ENCODE peak calls at places on chromosomes 1 and 21, in seven cellular contexts. U is GM12864, B is foreskin keratinocyte, S is lower leg skin, H is NB4, J is left lung, T is heart right ventricle. Z is an unnamed sample.

GRCh38 chr1:173418107-173418985 is 58.8 kb upstream of the PRDX6 start:
- DNase-seq in H (no peak), J (no peak), B (no peak), U (no peak), S (no peak), T (no peak), Z (no peak)

GRCh38 chr1:51901151-51901550 is 22.6 kb upstream of the NRDC start:
- DNase-seq in B (no peak), U (no peak), J (no peak), S (no peak), T (no peak), H (no peak), Z (no peak)

GRCh38 chr1:93907718-93908117 is 1.5 kb downstream of the GCLM start:
- DNase-seq in S (no peak), T (peak), B (peak), U (no peak), H (peak), J (no peak), Z (no peak)

GRCh38 chr1:86352096-86352495 is 44.0 kb downstream of the ODF2L start:
- DNase-seq in H (no peak), U (no peak), B (peak), J (no peak), S (no peak), T (no peak), Z (no peak)

GRCh38 chr1:211606914-211607751 is 28.2 kb upstream of the SLC30A1 start:
- DNase-seq in B (no peak), J (no peak), H (peak), T (no peak), S (no peak), U (peak), Z (no peak)

GRCh38 chr21:43789276-43790052 is at the start of gene RRP1:
- DNase-seq in U (no peak), J (peak), S (peak), T (peak), B (peak), H (peak), Z (peak)

GRCh38 chr1:86704972-86705632 is 726 bp downstream of the SH3GLB1 start:
- DNase-seq in S (peak), B (peak), H (peak), T (peak), U (no peak), J (peak), Z (no peak)

GRCh38 chr1:203402609-203403337 is 51.9 kb upstream of the FMOD start:
- DNase-seq in J (no peak), U (no peak), H (peak), T (no peak), B (peak), S (no peak), Z (no peak)

GRCh38 chr1:232172556-232172955 is 457.4 kb downstream of the SIPA1L2 start:
- DNase-seq in H (no peak), S (no peak), U (no peak), T (no peak), B (no peak), J (no peak), Z (no peak)

GRCh38 chr1:100065183-100065968 is 67.4 kb downstream of the SASS6 start:
- DNase-seq in S (no peak), B (no peak), T (no peak), H (no peak), J (no peak), U (no peak), Z (no peak)

GRCh38 chr21:37338671-37339526 is 27.7 kb upstream of the DYRK1A start:
- DNase-seq in J (peak), U (no peak), T (peak), B (peak), S (no peak), H (peak), Z (no peak)

GRCh38 chr1:21268281-21269239 is 21.7 kb downstream of the ECE1 start:
- DNase-seq in S (peak), U (no peak), T (no peak), H (no peak), J (no peak), B (no peak), Z (no peak)

GRCh38 chr1:4660917-4661594 is 6.6 kb downstream of the AJAP1 start:
- DNase-seq in B (no peak), T (no peak), H (no peak), S (no peak), U (no peak), J (no peak), Z (no peak)

GRCh38 chr1:94739521-94740061 is 80.6 kb upstream of the SLC44A3 start:
- DNase-seq in T (no peak), B (peak), S (no peak), J (no peak), H (peak), U (no peak), Z (no peak)

GRCh38 chr21:23014021-23014420 is 2015.8 kb downstream of the NCAM2 start:
- DNase-seq in S (no peak), H (no peak), T (no peak), J (no peak), U (no peak), B (no peak), Z (no peak)

GRCh38 chr1:24720152-24720551 is 25.1 kb upstream of the CLIC4 start:
- DNase-seq in S (peak), J (peak), T (peak), U (no peak), H (no peak), B (no peak), Z (peak)

GRCh38 chr1:56024155-56024554 is 555.2 kb downstream of the PLPP3 start:
- DNase-seq in U (no peak), J (no peak), H (no peak), S (no peak), B (peak), T (no peak), Z (no peak)

GRCh38 chr1:87335175-87335992 is 6.7 kb downstream of the LMO4 start:
- DNase-seq in J (peak), U (no peak), S (peak), T (peak), B (peak), H (peak), Z (no peak)

GRCh38 chr1:201229095-201229494 is 38.5 kb downstream of the IGFN1 start:
- DNase-seq in U (no peak), B (no peak), J (no peak), S (no peak), H (no peak), T (no peak), Z (no peak)

GRCh38 chr1:225121095-225121494 is 191.6 kb downstream of the DNAH14 start:
- DNase-seq in B (no peak), T (no peak), J (no peak), S (no peak), H (no peak), U (no peak), Z (no peak)

GRCh38 chr1:115771847-115772457 is 3.4 kb upstream of the CASQ2 start:
- DNase-seq in H (peak), T (peak), B (peak), J (no peak), U (peak), S (peak), Z (no peak)

GRCh38 chr1:201019321-201019977 is 4.1 kb downstream of the KIF21B start:
- DNase-seq in J (peak), H (peak), U (peak), B (peak), T (no peak), S (peak), Z (no peak)

GRCh38 chr1:69921501-69921900 is 283.9 kb downstream of the LRRC40 start:
- DNase-seq in U (no peak), S (no peak), J (no peak), T (no peak), B (no peak), H (no peak), Z (no peak)

GRCh38 chr1:44807364-44808062 is 362 bp upstream of the DYNLT4 start:
- DNase-seq in T (peak), B (peak), U (peak), S (peak), J (peak), H (peak), Z (peak)

GRCh38 chr1:226406401-226406881 is 1.5 kb downstream of the PARP1 start:
- DNase-seq in S (peak), T (no peak), H (peak), J (no peak), U (no peak), B (peak), Z (no peak)

GRCh38 chr1:194295690-194296089 is 1109.3 kb upstream of the B3GALT2 start:
- DNase-seq in B (peak), J (no peak), S (no peak), T (peak), U (peak), H (peak), Z (no peak)

GRCh38 chr1:35539073-35539823 is 18.0 kb downstream of the KIAA0319L start:
- DNase-seq in T (no peak), U (no peak), H (peak), J (no peak), B (no peak), S (no peak), Z (no peak)

GRCh38 chr1:228090613-228091081 is 8.1 kb downstream of the ARF1 start:
- DNase-seq in J (no peak), U (no peak), S (peak), H (no peak), B (no peak), T (no peak), Z (no peak)

GRCh38 chr1:14968251-14968812 is 185.2 kb upstream of the TMEM51 start:
- DNase-seq in J (no peak), H (no peak), U (no peak), T (peak), S (peak), B (peak), Z (no peak)

GRCh38 chr21:46486481-46487000 is 27.9 kb downstream of the DIP2A start:
- DNase-seq in H (no peak), J (no peak), T (no peak), S (no peak), U (no peak), B (no peak), Z (no peak)
- TF ChIP-seq CTCF in H (no peak), J (no peak), T (no peak), S (no peak), U (no peak), B (no peak), Z (no peak)

GRCh38 chr1:58768971-58769808 is 14.7 kb downstream of the JUN start:
- DNase-seq in U (no peak), J (peak), B (peak), H (peak), T (peak), S (peak), Z (peak)

GRCh38 chr1:58764294-58764978 is 19.4 kb downstream of the JUN start:
- DNase-seq in H (no peak), U (no peak), J (no peak), S (no peak), T (no peak), B (peak), Z (no peak)

GRCh38 chr1:58768332-58768731 is 15.5 kb downstream of the JUN start:
- DNase-seq in T (no peak), J (no peak), S (no peak), U (no peak), B (no peak), H (no peak), Z (no peak)

GRCh38 chr1:58765016-58765415 is 18.8 kb downstream of the JUN start:
- DNase-seq in T (no peak), J (no peak), B (no peak), U (no peak), S (no peak), H (no peak), Z (no peak)

DNA sequence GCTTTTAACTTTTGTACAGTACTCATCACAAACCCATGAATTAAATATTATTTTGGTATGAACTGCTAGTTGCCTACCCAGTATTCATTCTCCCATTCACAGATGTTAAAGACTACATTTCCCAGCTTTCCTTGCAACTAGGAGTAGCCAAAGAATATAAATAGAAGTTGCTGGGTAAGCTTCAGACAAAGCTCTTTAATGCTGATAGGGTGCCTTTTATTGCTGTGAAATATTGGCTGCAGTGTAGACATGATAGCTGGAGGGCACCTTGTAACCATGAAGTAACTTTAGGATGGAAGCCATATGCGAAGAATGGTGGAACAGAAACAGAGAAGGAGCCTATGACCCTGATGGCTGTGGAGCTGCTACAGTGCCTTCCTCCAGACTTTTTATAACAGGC is 16.7 kb downstream of the JUN start:
- DNase-seq in B (no peak), S (no peak), U (no peak), J (no peak), T (no peak), H (no peak), Z (no peak)
- TF ChIP-seq CTCF in B (no peak), S (no peak), U (no peak), J (no peak), T (no peak), H (no peak), Z (no peak)

DNA sequence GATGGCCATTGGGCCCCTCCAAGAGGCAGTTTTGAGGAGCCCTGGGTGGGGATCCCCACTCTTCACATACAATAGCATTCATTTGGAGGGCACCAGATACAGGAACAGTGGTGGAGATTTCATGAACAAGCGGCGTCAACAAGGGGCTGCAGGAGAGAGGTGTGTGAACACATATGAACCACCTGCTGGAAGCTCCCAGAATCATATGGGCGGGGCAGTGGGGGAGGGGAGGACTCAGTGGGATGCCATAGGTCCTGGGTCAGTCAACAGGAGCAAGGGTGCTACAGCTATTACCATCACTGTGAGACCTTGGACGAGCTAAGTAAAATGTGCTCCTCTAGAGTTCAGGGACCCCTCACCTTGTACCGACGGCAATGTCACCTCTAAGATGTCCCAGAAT is 100.4 kb upstream of the IRF2BP2 start:
- DNase-seq in B (no peak), U (no peak), T (no peak), J (no peak), S (peak), H (no peak), Z (no peak)
- TF ChIP-seq CTCF in B (no peak), U (no peak), T (no peak), J (no peak), S (no peak), H (no peak), Z (no peak)

GRCh38 chr1:9267827-9268581 is 24.7 kb upstream of the SPSB1 start:
- DNase-seq in U (no peak), B (no peak), H (no peak), J (no peak), S (no peak), T (no peak), Z (no peak)

GRCh38 chr1:9265037-9265436 is 27.7 kb upstream of the SPSB1 start:
- DNase-seq in B (no peak), H (no peak), U (no peak), J (no peak), T (no peak), S (no peak), Z (no peak)

GRCh38 chr1:9265966-9266365 is 26.7 kb upstream of the SPSB1 start:
- DNase-seq in S (no peak), J (no peak), T (no peak), B (no peak), H (no peak), U (no peak), Z (no peak)

GRCh38 chr1:9269078-9269501 is 23.6 kb upstream of the SPSB1 start:
- DNase-seq in J (no peak), B (peak), U (no peak), T (no peak), S (no peak), H (no peak), Z (no peak)

GRCh38 chr1:9267352-9267686 is 25.4 kb upstream of the SPSB1 start:
- DNase-seq in T (no peak), J (no peak), S (no peak), H (no peak), B (no peak), U (no peak), Z (no peak)
- TF ChIP-seq CTCF in T (no peak), J (no peak), S (no peak), H (no peak), B (no peak), U (no peak), Z (no peak)

DNA sequence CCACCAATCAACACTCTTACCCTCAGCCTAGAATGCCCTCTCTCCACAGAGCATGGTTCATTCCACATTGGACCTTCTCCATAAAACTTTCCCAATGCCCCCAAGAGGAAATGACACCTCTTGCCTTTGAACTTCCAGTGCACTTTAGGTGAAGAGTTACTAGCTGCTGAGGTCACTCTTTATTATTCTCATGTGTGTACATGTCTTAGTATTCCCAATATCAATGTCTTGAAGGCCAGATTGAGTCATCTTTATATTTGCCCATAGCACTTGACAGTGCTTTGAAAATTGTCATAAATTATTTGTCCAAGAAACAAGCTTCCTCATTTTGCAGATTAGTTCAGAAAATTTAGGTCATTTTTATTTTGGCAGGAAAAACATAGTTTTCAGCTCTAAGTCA is 8.1 kb upstream of the DNASE2B start:
- DNase-seq in B (peak), S (no peak), U (no peak), H (no peak), T (no peak), J (no peak), Z (no peak)
- TF ChIP-seq CTCF in B (no peak), S (no peak), U (no peak), H (no peak), T (no peak), J (no peak), Z (no peak)

DNA sequence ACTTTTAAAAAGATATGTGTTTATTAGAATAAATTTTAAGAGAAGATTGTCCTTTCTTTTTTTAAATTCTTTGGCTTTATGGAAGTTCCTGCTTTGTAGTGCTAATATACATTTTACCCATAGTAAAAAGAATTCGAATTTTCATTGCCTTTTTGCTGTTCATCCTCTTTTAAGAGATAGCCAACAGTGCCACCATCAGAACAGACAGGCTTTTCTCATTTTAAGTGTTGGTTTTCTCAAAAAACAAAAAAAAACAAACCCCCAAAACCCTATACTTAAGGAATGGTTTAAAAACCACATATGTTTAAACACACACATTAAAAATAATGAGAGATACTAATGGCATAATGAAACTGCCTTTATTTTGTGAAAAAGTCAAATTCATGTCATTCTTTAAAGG is 118.8 kb downstream of the NEK7 start:
- DNase-seq in U (no peak), J (no peak), T (no peak), B (no peak), H (no peak), S (no peak), Z (no peak)
- TF ChIP-seq CTCF in U (peak), J (no peak), T (no peak), B (peak), H (no peak), S (no peak), Z (no peak)

DNA sequence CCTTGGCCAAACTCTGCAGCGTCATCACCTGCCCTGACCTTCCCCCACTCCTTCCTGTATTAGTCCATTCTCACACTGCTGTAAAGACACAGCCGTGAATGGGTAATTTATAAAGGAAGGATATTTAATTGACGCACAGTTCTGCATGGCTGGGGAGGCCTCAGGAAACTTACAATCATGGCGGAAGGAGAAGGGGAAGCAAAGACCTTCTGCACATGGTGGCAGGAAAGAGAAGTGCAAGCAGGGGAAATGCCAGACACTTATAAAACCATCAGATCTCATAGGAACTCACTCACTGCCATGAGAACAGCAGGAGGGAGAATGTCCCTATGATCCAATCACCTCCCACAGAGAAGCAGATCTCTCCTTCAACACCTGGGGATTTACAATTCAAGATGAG is 408.5 kb downstream of the PTPRU start:
- DNase-seq in U (no peak), S (peak), B (no peak), H (no peak), T (no peak), J (no peak), Z (no peak)
- TF ChIP-seq CTCF in U (peak), S (no peak), B (no peak), H (no peak), T (no peak), J (no peak), Z (no peak)

DNA sequence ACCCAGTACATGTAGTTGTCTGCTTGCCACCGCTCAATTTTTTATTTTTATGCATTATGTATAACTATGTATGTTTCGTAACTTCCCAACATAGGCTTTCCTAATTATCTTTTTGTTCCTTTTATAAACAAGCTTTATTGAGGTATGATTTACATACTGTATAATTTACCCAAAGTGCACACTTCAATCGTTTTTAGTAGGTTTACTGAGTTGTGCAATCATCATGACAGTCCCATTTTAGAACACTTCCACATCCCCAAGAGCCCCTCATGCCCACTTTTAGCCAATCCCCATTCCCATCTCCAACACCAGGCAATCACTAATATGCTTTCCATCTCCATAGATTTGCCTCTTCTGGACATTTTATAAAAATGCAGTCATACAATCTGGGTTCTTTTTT is 14.3 kb upstream of the SLC1A7 start:
- DNase-seq in U (no peak), S (peak), B (no peak), H (no peak), J (no peak), T (no peak), Z (no peak)
- TF ChIP-seq CTCF in U (no peak), S (no peak), B (no peak), H (no peak), J (no peak), T (no peak), Z (no peak)

DNA sequence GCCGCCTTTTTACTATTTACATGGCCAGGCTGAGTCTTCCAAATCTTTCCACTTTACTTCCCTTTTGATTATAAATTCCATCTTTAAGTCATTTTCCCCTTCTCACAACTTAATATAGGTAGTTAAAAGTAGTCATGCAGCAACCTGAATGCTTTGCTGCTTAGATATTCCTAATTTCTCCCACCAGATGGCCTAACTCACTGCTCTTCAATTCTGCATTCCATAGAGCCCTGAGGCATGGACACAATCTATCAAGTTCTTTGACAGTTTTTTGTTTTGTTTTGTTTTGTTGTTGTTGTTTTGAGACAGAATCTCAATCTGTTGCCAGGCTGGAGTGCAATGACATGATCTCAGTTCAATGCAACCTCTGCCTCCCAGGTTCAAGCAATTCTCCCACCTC is 21.7 kb upstream of the FAAH start:
- DNase-seq in S (no peak), J (no peak), U (no peak), B (no peak), T (no peak), H (no peak), Z (no peak)
- TF ChIP-seq CTCF in S (no peak), J (no peak), U (no peak), B (no peak), T (no peak), H (no peak), Z (no peak)

Z was measured in omental fat pad.